ENCODE peak calls at places on chromosome X, in four cellular contexts. H is AG08396, C is fibroblast of the aortic adventitia, P is lower lobe of right lung. D is an unnamed sample.
A peak's percentile ranks its signal among the peaks of the same experiment; 100 is the strongest.

GRCh38 chrX:39645059-39645895 is 452.5 kb downstream of the BCOR start:
- DNase-seq in P (peak; percentile 44), H (peak; percentile 69), C (peak; percentile 85), D (no peak)

GRCh38 chrX:103825881-103826280 is 6.2 kb downstream of the RAB9B start:
- DNase-seq in P (no peak), C (no peak), H (no peak), D (no peak)

GRCh38 chrX:15143050-15143824 is 126.6 kb downstream of the ASB9 start:
- DNase-seq in H (peak; percentile 32), P (peak; percentile 43), C (peak; percentile 50), D (peak; percentile 54)

GRCh38 chrX:153781428-153782047 is 697 bp downstream of the SRPK3 start:
- DNase-seq in C (no peak), P (no peak), H (no peak), D (no peak)

GRCh38 chrX:13816899-13817298 is at the start of gene GPM6B:
- DNase-seq in P (no peak), H (no peak), C (no peak), D (no peak)

GRCh38 chrX:9997524-9997923 is 30.4 kb downstream of the CLDN34 start:
- DNase-seq in P (no peak), H (no peak), C (no peak), D (no peak)

GRCh38 chrX:41781500-41781899 is 57.5 kb downstream of the GPR82 start:
- DNase-seq in P (no peak), C (peak; percentile 61), H (peak; percentile 24), D (peak; percentile 32)

GRCh38 chrX:70353524-70353923 is 63.6 kb downstream of the KIF4A start:
- DNase-seq in H (no peak), P (no peak), C (no peak), D (no peak)

GRCh38 chrX:52082578-52082977 is 13.6 kb upstream of the MAGED4B start:
- DNase-seq in P (no peak), C (peak; percentile 2), H (no peak), D (no peak)

GRCh38 chrX:16695079-16695676 is 17.3 kb downstream of the CTPS2 start:
- DNase-seq in H (peak; percentile 55), P (peak; percentile 50), C (peak; percentile 70), D (peak; percentile 14)

GRCh38 chrX:54076903-54077302 is 32.6 kb upstream of the PHF8 start:
- DNase-seq in H (no peak), P (no peak), C (peak; percentile 45), D (no peak)

GRCh38 chrX:134670241-134670811 is 12.1 kb upstream of the PLAC1 start:
- DNase-seq in H (peak; percentile 48), C (peak; percentile 77), P (peak; percentile 51), D (no peak)

GRCh38 chrX:19846995-19847790 is 40.2 kb downstream of the SH3KBP1 start:
- DNase-seq in C (peak; percentile 74), P (no peak), H (peak; percentile 61), D (no peak)

GRCh38 chrX:20271730-20272129 is 5.0 kb upstream of the RPS6KA3 start:
- DNase-seq in P (no peak), H (no peak), C (no peak), D (no peak)

GRCh38 chrX:154096140-154097002 is 1.1 kb downstream of the MECP2 start:
- DNase-seq in H (peak; percentile 27), P (peak; percentile 42), C (peak; percentile 39), D (no peak)

D was measured in LoVo.